ENCODE peak calls at places on chromosomes 4 and X, in five cellular contexts. E is A549, R is K562, J is H1, F is HepG2. W is an unnamed sample.
A peak's percentile ranks its signal among the peaks of the same experiment; 100 is the strongest.

GRCh38 chr4:186687263-186687662 is 36.4 kb downstream of the FAT1 start:
- DNase-seq in E (no peak), R (no peak), J (no peak), F (no peak), W (no peak)

GRCh38 chr4:2831611-2832308 is 11.9 kb upstream of the ADD1 start:
- DNase-seq in E (no peak), R (no peak), J (no peak), F (no peak), W (no peak)

GRCh38 chrX:155094468-155095061 is 23.3 kb downstream of the BRCC3 start:
- DNase-seq in E (peak; percentile 20), R (peak; percentile 31), J (no peak), F (peak; percentile 20), W (peak; percentile 21)

GRCh38 chr4:168551945-168552695 is 55.3 kb downstream of the PALLD start:
- DNase-seq in E (peak; percentile 73), R (peak; percentile 19), J (no peak), F (peak; percentile 2), W (no peak)

GRCh38 chr4:7740866-7741525 is 198.7 kb downstream of the AFAP1 start:
- DNase-seq in E (no peak), R (no peak), J (no peak), F (no peak), W (no peak)

GRCh38 chrX:18674417-18674787 is 2.5 kb upstream of the RS1 start:
- DNase-seq in E (no peak), R (peak; percentile 27), J (peak; percentile 53), F (no peak), W (no peak)

GRCh38 chr4:1881709-1882108 is 10.5 kb downstream of the NSD2 start:
- DNase-seq in E (no peak), R (peak; percentile 61), J (no peak), F (no peak), W (no peak)

GRCh38 chr4:8916251-8916913 is 44.7 kb upstream of the HMX1 start:
- DNase-seq in E (no peak), R (peak; percentile 1), J (peak; percentile 35), F (no peak), W (no peak)

GRCh38 chr4:110196206-110196870 is 2.1 kb downstream of the ELOVL6 start:
- DNase-seq in E (peak; percentile 45), R (peak; percentile 72), J (peak; percentile 84), F (peak; percentile 41), W (peak; percentile 32)

GRCh38 chr4:110197421-110198398 is 705 bp downstream of the ELOVL6 start:
- DNase-seq in E (peak; percentile 22), R (peak; percentile 44), J (peak; percentile 63), F (no peak), W (peak; percentile 39)

GRCh38 chr4:110196871-110197420 is 1.5 kb downstream of the ELOVL6 start:
- DNase-seq in E (peak; percentile 39), R (peak; percentile 44), J (peak; percentile 78), F (no peak), W (peak; percentile 31)

GRCh38 chr4:110193822-110194761 is 4.3 kb downstream of the ELOVL6 start:
- DNase-seq in E (peak; percentile 93), R (peak; percentile 94), J (peak; percentile 60), F (peak; percentile 74), W (peak; percentile 97)

GRCh38 chr4:110195561-110196205 is 2.7 kb downstream of the ELOVL6 start:
- DNase-seq in E (no peak), R (no peak), J (no peak), F (no peak), W (peak; percentile 17)
- TF ChIP-seq MAFK in E (no peak), R (no peak), J (no peak), F (no peak), W (no peak)

DNA sequence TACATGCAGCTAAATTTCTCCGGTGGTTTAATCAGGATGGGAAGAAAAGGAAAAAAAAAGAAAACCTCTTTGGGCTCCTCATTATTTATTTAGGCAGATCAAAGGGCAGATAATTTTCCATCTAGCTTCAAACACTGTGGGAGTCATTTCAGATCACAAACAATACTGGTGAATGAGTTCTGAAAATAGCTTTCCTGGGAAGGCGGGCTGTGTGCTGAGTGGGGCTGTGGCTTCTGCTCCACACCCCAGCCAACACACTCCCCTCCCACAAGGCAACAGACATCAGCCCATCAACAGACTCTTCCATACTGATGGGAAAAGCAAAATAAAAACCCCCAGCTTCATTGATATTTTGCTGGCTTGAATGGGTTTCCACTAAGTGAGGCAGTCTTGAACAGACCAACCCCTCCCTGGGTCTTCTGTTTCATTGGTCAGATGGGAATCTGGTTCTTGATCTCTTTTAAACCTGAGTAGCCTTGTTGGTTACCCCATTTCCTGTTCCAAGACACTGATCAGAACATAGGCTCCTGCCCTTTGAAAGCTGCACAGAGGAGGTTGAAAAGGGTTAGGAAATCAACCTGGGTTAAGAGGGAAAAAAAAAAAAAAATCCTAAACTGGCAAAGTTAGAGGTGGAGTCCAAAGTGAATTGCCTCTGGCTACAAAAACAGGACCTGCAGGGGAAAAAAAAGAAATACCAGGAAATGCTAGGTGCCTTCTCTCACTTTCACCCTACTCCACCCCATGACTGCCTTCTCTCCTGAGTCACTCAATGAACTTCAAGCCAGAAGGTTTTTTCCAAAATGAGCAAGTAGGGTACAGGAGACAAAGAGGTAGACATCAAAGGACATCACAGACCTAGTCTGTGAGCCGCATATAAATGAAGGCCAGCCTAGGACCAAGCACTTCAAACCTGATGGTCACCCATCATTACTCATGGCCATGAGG is 20.0 kb downstream of the AMOT start:
- DNase-seq in E (no peak), R (no peak), J (no peak), F (no peak), W (no peak)
- TF ChIP-seq RFX5 in E (no peak), R (no peak), J (no peak), F (no peak), W (no peak)

DNA sequence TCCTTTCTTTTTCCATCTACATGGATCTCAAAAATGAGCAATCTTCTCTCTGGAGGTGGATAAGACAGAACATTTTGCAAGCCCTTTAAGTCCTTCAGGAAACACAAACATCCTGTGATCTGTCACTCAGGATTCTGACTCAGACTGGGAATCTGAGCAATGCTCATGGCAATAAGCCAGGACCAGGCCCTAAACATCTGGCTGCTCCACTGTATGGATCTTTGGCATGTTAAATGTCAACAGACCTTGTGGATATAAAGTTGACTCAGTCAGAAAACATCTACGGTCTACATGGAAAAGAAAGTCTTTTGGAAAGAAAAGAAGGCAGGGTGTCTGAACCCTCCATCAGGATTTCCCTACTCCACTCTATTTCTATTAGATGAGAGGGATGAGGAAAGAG is 17.8 kb upstream of the CHIC2 start:
- DNase-seq in E (peak; percentile 90), R (no peak), J (no peak), F (peak; percentile 95), W (peak; percentile 100)
- TF ChIP-seq MAFK in E (no peak), R (no peak), J (no peak), F (no peak), W (no peak)

GRCh38 chr4:10036926-10037325 is 15.6 kb upstream of the SLC2A9 start:
- DNase-seq in E (no peak), R (no peak), J (no peak), F (no peak), W (no peak)

GRCh38 chr4:10045481-10045880 is 24.2 kb upstream of the SLC2A9 start:
- DNase-seq in E (peak; percentile 60), R (no peak), J (no peak), F (peak; percentile 93), W (peak; percentile 20)

GRCh38 chr4:10040049-10040892 is 19.0 kb upstream of the SLC2A9 start:
- DNase-seq in E (no peak), R (no peak), J (no peak), F (no peak), W (no peak)

GRCh38 chr4:10035130-10035529 is 13.8 kb upstream of the SLC2A9 start:
- DNase-seq in E (no peak), R (no peak), J (no peak), F (no peak), W (no peak)

DNA sequence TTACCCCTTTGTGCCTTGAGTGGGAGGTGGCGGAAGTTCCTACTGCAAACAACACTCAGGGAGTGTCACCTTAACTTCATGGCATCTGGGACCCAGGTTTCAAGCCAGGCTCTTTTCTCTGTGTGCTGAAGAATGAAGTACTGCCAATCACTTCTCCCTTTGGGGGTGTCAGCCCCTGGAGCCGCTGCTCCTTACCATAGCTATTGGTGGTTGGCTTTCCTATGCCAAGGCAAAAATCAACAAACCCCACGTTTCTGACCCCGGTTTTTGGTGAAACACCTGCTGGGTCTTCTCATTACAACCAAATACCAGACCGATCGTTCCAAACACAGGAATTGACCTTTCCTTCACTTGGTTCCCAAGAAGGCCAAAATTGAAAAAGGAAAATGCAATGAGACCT is 19.7 kb upstream of the SLC2A9 start:
- DNase-seq in E (no peak), R (no peak), J (no peak), F (no peak), W (no peak)
- TF ChIP-seq RFX5 in E (no peak), R (no peak), J (no peak), F (no peak), W (no peak)

GRCh38 chrX:135697614-135698013 is 15.8 kb upstream of the CT45A1 start:
- DNase-seq in E (no peak), R (no peak), J (no peak), F (no peak), W (no peak)
- TF ChIP-seq MAFK in E (no peak), R (no peak), J (no peak), F (no peak), W (no peak)

W was measured in IMR-90.